ENCODE peak calls at places on chromosomes 5 and 9, in nine cellular contexts. R is neural crest cell; E is activated CD4-positive, alpha-beta T cell treated with anti-CD3 and anti-CD28 coated beads, Interleukin-2, amount 50 U/mL, for 48 hours; J is adipocyte; G is ascending aorta; L is sigmoid colon; W is colonic mucosa; Q is cardiac fibroblast; V is iPS-NIHi11. T is an unnamed sample.

GRCh38 chr5:87139795-87140194 is 127.9 kb upstream of the RASA1 start:
- DNase-seq in E (no peak), L (no peak), W (no peak), V (no peak), R (no peak), Q (no peak), G (no peak), J (no peak), T (no peak)

GRCh38 chr9:133874061-133874638 is 118.0 kb downstream of the VAV2 start:
- DNase-seq in R (no peak), Q (peak; percentile 45), G (no peak), V (no peak), E (no peak), J (peak; percentile 70), W (no peak), L (no peak), T (no peak)

GRCh38 chr9:16348531-16348930 is 521.9 kb downstream of the BNC2 start:
- DNase-seq in V (no peak), R (no peak), G (no peak), Q (peak; percentile 79), E (no peak), L (no peak), W (no peak), J (no peak), T (no peak)

GRCh38 chr9:83934569-83935275 is 13.5 kb upstream of the KIF27 start:
- DNase-seq in Q (peak; percentile 67), V (no peak), W (no peak), J (peak; percentile 45), L (no peak), R (no peak), G (no peak), E (no peak), T (no peak)

GRCh38 chr5:125085797-125086505 is 339.5 kb upstream of the ZNF608 start:
- DNase-seq in W (no peak), R (no peak), L (no peak), Q (no peak), E (no peak), V (no peak), J (no peak), G (no peak), T (no peak)

GRCh38 chr5:22644859-22645258 is 208.3 kb downstream of the CDH12 start:
- DNase-seq in L (no peak), V (no peak), J (no peak), G (no peak), R (no peak), E (no peak), Q (no peak), W (no peak), T (no peak)

GRCh38 chr9:71863652-71864051 is 47.3 kb downstream of the ABHD17B start:
- DNase-seq in R (no peak), Q (peak; percentile 29), L (no peak), V (no peak), J (peak; percentile 25), G (no peak), W (no peak), E (no peak), T (no peak)

GRCh38 chr9:111851536-111851935 is 45.1 kb upstream of the UGCG start:
- DNase-seq in V (peak; percentile 28), E (no peak), R (no peak), Q (peak; percentile 22), J (no peak), L (no peak), W (no peak), G (no peak), T (no peak)

T was measured in pulmonary artery endothelial cell.